ENCODE peak calls at places on chromosomes 1 and 21, in four cellular contexts. M is IMR-90, S is PC-9, P is fibroblast of lung. T is an unnamed sample.

GRCh38 chr1:114764689-114765088 is 6.9 kb upstream of the CSDE1 start:
- DNase-seq in M (no peak), S (no peak), P (no peak), T (no peak)

GRCh38 chr21:34992736-34993135 is 56.4 kb downstream of the RUNX1 start:
- DNase-seq in P (peak), M (peak), S (no peak), T (no peak)

GRCh38 chr1:44505210-44505993 is 100.3 kb downstream of the RNF220 start:
- DNase-seq in S (no peak), M (no peak), P (peak), T (no peak)

GRCh38 chr1:187270256-187270655 is 441.5 kb downstream of the PLA2G4A start:
- DNase-seq in M (no peak), P (no peak), S (no peak), T (no peak)

GRCh38 chr1:154141240-154141639 is 13.6 kb downstream of the NUP210L start:
- DNase-seq in P (peak), M (peak), S (no peak), T (no peak)

GRCh38 chr1:15963968-15964648 is 11.8 kb downstream of the ZBTB17 start:
- DNase-seq in P (no peak), S (no peak), M (no peak), T (no peak)

GRCh38 chr1:66291047-66291864 is 242.7 kb upstream of the SGIP1 start:
- DNase-seq in P (peak), S (no peak), M (peak), T (no peak)

GRCh38 chr1:204873714-204874113 is 3.1 kb downstream of the NFASC start:
- DNase-seq in M (no peak), S (no peak), P (no peak), T (no peak)

GRCh38 chr1:25804244-25804963 is 4.4 kb downstream of the SELENON start:
- DNase-seq in P (peak), M (no peak), S (no peak), T (no peak)
- H3K27ac ChIP-seq in P (no peak), M (no peak), S (no peak), T (no peak)

GRCh38 chr1:59593798-59594790 is 220.7 kb upstream of the HOOK1 start:
- DNase-seq in M (no peak), P (no peak), S (no peak), T (no peak)
- H3K27ac ChIP-seq in M (peak), P (no peak), S (no peak), T (no peak)

DNA sequence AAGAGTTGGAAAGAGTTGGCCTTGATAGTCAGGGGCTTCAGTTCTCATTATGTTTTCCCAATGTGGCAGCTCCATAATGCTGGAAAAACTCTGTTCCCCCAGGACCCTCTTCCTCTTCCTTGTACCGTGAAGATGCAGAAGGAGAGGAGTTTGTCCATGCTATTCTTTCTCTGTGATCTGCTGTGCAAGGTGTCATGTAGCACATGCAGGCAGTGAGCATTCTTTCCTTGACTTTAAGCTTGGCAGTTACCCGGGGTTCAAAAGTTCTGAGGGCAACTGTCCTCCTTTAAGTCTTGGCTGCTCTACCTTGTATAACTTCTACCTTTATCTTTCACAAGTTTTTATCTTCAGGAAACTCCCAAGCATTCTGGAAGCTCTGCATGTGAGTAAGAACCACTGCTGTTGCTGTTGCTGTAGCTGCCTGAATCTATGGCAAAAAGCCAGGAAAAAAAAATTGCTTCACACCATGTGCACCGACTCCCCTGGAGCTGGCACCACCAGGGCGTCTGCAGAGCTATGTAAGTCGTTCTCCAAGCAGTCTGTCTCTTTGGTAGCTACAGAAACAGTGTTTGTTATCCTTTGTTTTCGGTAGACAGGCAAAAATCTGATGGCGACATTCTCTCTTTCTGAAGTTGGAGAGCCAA is 42.7 kb upstream of the SLC16A1 start:
- DNase-seq in M (peak), S (no peak), P (peak), T (peak)
- H3K27ac ChIP-seq in M (no peak), S (no peak), P (no peak), T (no peak)

DNA sequence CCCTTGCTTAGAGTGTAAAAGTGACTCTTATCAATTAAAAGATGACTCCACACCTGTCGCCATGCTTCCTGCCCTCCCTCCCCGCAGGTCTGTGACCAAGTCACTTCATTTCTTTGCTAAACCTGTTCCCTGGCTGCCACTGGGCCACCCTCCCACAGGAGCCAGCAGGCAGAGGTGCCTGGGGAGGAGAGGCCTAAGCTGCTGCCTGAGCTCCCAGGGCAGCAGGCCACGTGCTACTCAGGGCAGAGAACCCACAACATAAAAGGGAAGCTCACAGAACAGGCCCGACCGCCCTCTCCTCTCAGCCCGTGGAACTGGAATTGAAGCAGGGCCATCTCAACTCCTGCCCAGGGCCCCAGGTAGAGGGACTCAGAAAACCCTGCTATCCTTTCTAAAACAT is 4.9 kb downstream of the C1orf198 start:
- DNase-seq in P (no peak), M (no peak), S (peak), T (peak)
- H3K27ac ChIP-seq in P (no peak), M (peak), S (peak), T (no peak)

T was measured in epithelial cell of prostate.